ENCODE peak calls at places on chromosomes 1 and 21, in ten cellular contexts. M, S, P, H, A, R, J, I, X and W are unnamed samples.
A peak's percentile ranks its signal among the peaks of the same experiment; 100 is the strongest.

GRCh38 chr1:66681686-66682085 is 70.6 kb upstream of the DYNLT5 start:
- DNase-seq in M (no peak), S (no peak), P (no peak), H (no peak), A (no peak), R (no peak), J (no peak), I (no peak), X (no peak), W (no peak)

GRCh38 chr1:206420471-206420870 is 49.8 kb upstream of the IKBKE start:
- DNase-seq in M (no peak), S (no peak), P (no peak), H (no peak), A (no peak), R (no peak), J (no peak), I (no peak), X (no peak), W (no peak)

GRCh38 chr1:244280221-244280620 is 171.5 kb downstream of the ADSS2 start:
- DNase-seq in M (no peak), S (no peak), P (no peak), H (no peak), A (no peak), R (no peak), J (no peak), I (no peak), X (no peak), W (no peak)

GRCh38 chr21:37619464-37619974 is 252.9 kb downstream of the DYRK1A start:
- DNase-seq in M (no peak), S (no peak), P (no peak), H (no peak), A (no peak), R (no peak), J (no peak), I (peak; percentile 17), X (no peak), W (no peak)

GRCh38 chr1:31739281-31739853 is 24.8 kb downstream of the ADGRB2 start:
- DNase-seq in M (no peak), S (peak; percentile 66), P (no peak), H (no peak), A (no peak), R (peak; percentile 33), J (no peak), I (peak; percentile 7), X (no peak), W (peak; percentile 64)

GRCh38 chr1:25048728-25049127 is 118.7 kb upstream of the RUNX3 start:
- DNase-seq in M (no peak), S (no peak), P (no peak), H (no peak), A (no peak), R (no peak), J (no peak), I (no peak), X (no peak), W (no peak)

GRCh38 chr1:89938171-89939055 is 56.5 kb upstream of the ZNF326 start:
- DNase-seq in M (no peak), S (no peak), P (no peak), H (no peak), A (peak; percentile 43), R (no peak), J (no peak), I (no peak), X (no peak), W (no peak)

GRCh38 chr1:241265428-241265827 is 91.6 kb downstream of the RGS7 start:
- DNase-seq in M (no peak), S (no peak), P (no peak), H (no peak), A (no peak), R (no peak), J (no peak), I (no peak), X (no peak), W (no peak)

GRCh38 chr1:205950280-205950679 is 7.0 kb upstream of the SLC26A9 start:
- DNase-seq in M (no peak), S (no peak), P (no peak), H (no peak), A (no peak), R (no peak), J (peak; percentile 37), I (peak; percentile 37), X (peak; percentile 49), W (no peak)

GRCh38 chr1:22712502-22713271 is 2.0 kb downstream of the EPHB2 start:
- DNase-seq in M (peak; percentile 56), S (no peak), P (no peak), H (no peak), A (no peak), R (no peak), J (no peak), I (no peak), X (no peak), W (peak; percentile 70)

GRCh38 chr1:41811051-41811795 is 107.5 kb downstream of the HIVEP3 start:
- DNase-seq in M (no peak), S (no peak), P (no peak), H (no peak), A (no peak), R (no peak), J (no peak), I (no peak), X (no peak), W (peak; percentile 82)

GRCh38 chr1:116448785-116449385 is 75.8 kb downstream of the ATP1A1 start:
- DNase-seq in M (no peak), S (no peak), P (no peak), H (no peak), A (peak; percentile 25), R (no peak), J (peak; percentile 16), I (no peak), X (no peak), W (no peak)

GRCh38 chr1:167409183-167409582 is 109.1 kb downstream of the CD247 start:
- DNase-seq in M (no peak), S (no peak), P (no peak), H (no peak), A (no peak), R (peak; percentile 8), J (no peak), I (no peak), X (no peak), W (no peak)

GRCh38 chr1:154741327-154741726 is 128.8 kb downstream of the KCNN3 start:
- DNase-seq in M (no peak), S (no peak), P (no peak), H (no peak), A (no peak), R (no peak), J (no peak), I (no peak), X (no peak), W (no peak)

GRCh38 chr1:168428063-168428731 is 115.6 kb downstream of the XCL2 start:
- DNase-seq in M (no peak), S (no peak), P (no peak), H (no peak), A (no peak), R (no peak), J (no peak), I (peak; percentile 39), X (no peak), W (no peak)

GRCh38 chr1:223652436-223652901 is 13.0 kb downstream of the CAPN8 start:
- DNase-seq in M (peak; percentile 25), S (no peak), P (no peak), H (no peak), A (no peak), R (no peak), J (peak; percentile 4), I (no peak), X (peak; percentile 9), W (no peak)

GRCh38 chr1:218900621-218901020 is 273.1 kb upstream of the LYPLAL1 start:
- DNase-seq in M (no peak), S (no peak), P (no peak), H (no peak), A (no peak), R (no peak), J (no peak), I (no peak), X (no peak), W (no peak)

GRCh38 chr21:28959367-28960099 is 33.1 kb downstream of the LTN1 start:
- DNase-seq in M (no peak), S (no peak), P (no peak), H (no peak), A (peak; percentile 94), R (no peak), J (peak; percentile 34), I (no peak), X (no peak), W (no peak)

GRCh38 chr1:119613769-119614358 is 34.2 kb downstream of the ZNF697 start:
- DNase-seq in M (no peak), S (peak; percentile 87), P (peak; percentile 85), H (peak; percentile 49), A (peak; percentile 71), R (peak; percentile 68), J (peak; percentile 49), I (peak; percentile 76), X (peak; percentile 57), W (peak; percentile 82)

GRCh38 chr1:32311709-32312393 is 20.0 kb downstream of the HDAC1 start:
- DNase-seq in M (no peak), S (no peak), P (no peak), H (no peak), A (no peak), R (no peak), J (no peak), I (no peak), X (no peak), W (no peak)

GRCh38 chr1:77888429-77889239 is at the start of gene NEXN:
- DNase-seq in M (peak; percentile 93), S (peak; percentile 59), P (peak; percentile 88), H (peak; percentile 0), A (peak; percentile 21), R (no peak), J (peak; percentile 55), I (peak; percentile 84), X (peak; percentile 4), W (peak; percentile 40)

GRCh38 chr1:2104621-2105427 is 54.6 kb downstream of the PRKCZ start:
- DNase-seq in M (peak; percentile 85), S (peak; percentile 90), P (peak; percentile 15), H (no peak), A (no peak), R (no peak), J (no peak), I (peak; percentile 10), X (no peak), W (no peak)

GRCh38 chr1:213231795-213232231 is 180.8 kb downstream of the RPS6KC1 start:
- DNase-seq in M (no peak), S (no peak), P (no peak), H (no peak), A (peak; percentile 16), R (no peak), J (peak; percentile 10), I (no peak), X (no peak), W (no peak)

GRCh38 chr1:40450491-40451237 is 388 bp downstream of the ZFP69B start:
- DNase-seq in M (peak; percentile 52), S (peak; percentile 89), P (peak; percentile 46), H (peak; percentile 64), A (peak; percentile 53), R (no peak), J (peak; percentile 60), I (no peak), X (no peak), W (peak; percentile 96)

GRCh38 chr1:228456252-228457016 is 30.7 kb upstream of the RNF187 start:
- DNase-seq in M (no peak), S (no peak), P (no peak), H (no peak), A (no peak), R (no peak), J (no peak), I (no peak), X (no peak), W (no peak)

GRCh38 chr1:207004931-207005830 is 27.4 kb downstream of the C1orf116 start:
- DNase-seq in M (no peak), S (peak; percentile 61), P (peak; percentile 47), H (peak; percentile 36), A (peak; percentile 75), R (peak; percentile 74), J (no peak), I (no peak), X (no peak), W (peak; percentile 62)

GRCh38 chr1:80893140-80893539 is 907.6 kb upstream of the ADGRL2 start:
- DNase-seq in M (no peak), S (no peak), P (no peak), H (no peak), A (no peak), R (no peak), J (no peak), I (no peak), X (no peak), W (no peak)

GRCh38 chr1:3890389-3891328 is 9.4 kb downstream of the C1orf174 start:
- DNase-seq in M (no peak), S (no peak), P (no peak), H (no peak), A (no peak), R (no peak), J (no peak), I (no peak), X (no peak), W (peak; percentile 25)